ENCODE peak calls at places on chromosomes 3 and 15, in ten cellular contexts. L, W, D, I, J, X, Y, O, R and U are unnamed samples.

GRCh38 chr15:77904436-77904821 is 173.1 kb downstream of the TBC1D2B start:
- DNase-seq in L (no peak), W (no peak), D (no peak), I (no peak), J (no peak), X (no peak), Y (peak; percentile 52), O (no peak), R (no peak), U (peak; percentile 59)

GRCh38 chr15:36172970-36173369 is 406.5 kb upstream of the CDIN1 start:
- DNase-seq in L (no peak), W (no peak), D (no peak), I (no peak), J (no peak), X (peak; percentile 35), Y (no peak), O (no peak), R (no peak), U (no peak)

GRCh38 chr15:101003076-101003475 is 83.9 kb downstream of the LRRK1 start:
- DNase-seq in L (no peak), W (no peak), D (no peak), I (no peak), J (no peak), X (no peak), Y (no peak), O (no peak), R (no peak), U (no peak)

GRCh38 chr3:98073486-98073885 is 13.5 kb upstream of the OR5AC2 start:
- DNase-seq in L (no peak), W (no peak), D (no peak), I (no peak), J (no peak), X (no peak), Y (no peak), O (no peak), R (no peak), U (no peak)

GRCh38 chr15:60384052-60384451 is 13.7 kb downstream of the ANXA2 start:
- DNase-seq in L (no peak), W (no peak), D (no peak), I (no peak), J (no peak), X (peak; percentile 61), Y (no peak), O (no peak), R (peak; percentile 77), U (no peak)

GRCh38 chr3:115100172-115100571 is 46.9 kb downstream of the ZBTB20 start:
- DNase-seq in L (no peak), W (no peak), D (no peak), I (no peak), J (no peak), X (peak; percentile 77), Y (no peak), O (peak; percentile 1), R (peak; percentile 51), U (no peak)

GRCh38 chr3:169345662-169346331 is 317.7 kb downstream of the MECOM start:
- DNase-seq in L (no peak), W (no peak), D (no peak), I (no peak), J (no peak), X (peak; percentile 34), Y (no peak), O (no peak), R (no peak), U (no peak)

GRCh38 chr3:170692720-170693119 is 106.8 kb upstream of the SLC7A14 start:
- DNase-seq in L (no peak), W (no peak), D (no peak), I (peak; percentile 58), J (no peak), X (no peak), Y (no peak), O (no peak), R (peak; percentile 33), U (no peak)

GRCh38 chr3:196654006-196654405 is 14.5 kb downstream of the NRROS start:
- DNase-seq in L (no peak), W (no peak), D (no peak), I (no peak), J (no peak), X (no peak), Y (no peak), O (no peak), R (no peak), U (no peak)

GRCh38 chr3:196650740-196651311 is 11.3 kb downstream of the NRROS start:
- DNase-seq in L (no peak), W (no peak), D (no peak), I (peak; percentile 95), J (peak; percentile 30), X (peak; percentile 98), Y (peak; percentile 76), O (no peak), R (peak; percentile 99), U (peak; percentile 73)

GRCh38 chr3:196655496-196655895 is 16.0 kb downstream of the NRROS start:
- DNase-seq in L (no peak), W (no peak), D (no peak), I (no peak), J (no peak), X (no peak), Y (no peak), O (no peak), R (no peak), U (no peak)

GRCh38 chr3:196653127-196653795 is 13.8 kb downstream of the NRROS start:
- DNase-seq in L (no peak), W (no peak), D (no peak), I (no peak), J (no peak), X (no peak), Y (no peak), O (no peak), R (no peak), U (no peak)

GRCh38 chr3:196654691-196655090 is 15.2 kb downstream of the NRROS start:
- DNase-seq in L (no peak), W (no peak), D (peak; percentile 40), I (no peak), J (no peak), X (no peak), Y (no peak), O (no peak), R (no peak), U (peak; percentile 30)
- H3K27ac ChIP-seq in L (no peak overlapping the region), W (no peak overlapping the region), D (no peak overlapping the region), I (no peak overlapping the region), J (no peak overlapping the region), X (no peak overlapping the region), Y (no peak overlapping the region), O (no peak overlapping the region), R (no peak overlapping the region), U (no peak overlapping the region)

GRCh38 chr3:185789891-185790830 is 34.7 kb downstream of the IGF2BP2 start:
- DNase-seq in L (no peak), W (no peak), D (no peak), I (peak; percentile 76), J (no peak), X (no peak), Y (no peak), O (no peak), R (peak; percentile 23), U (no peak)
- H3K4me1 ChIP-seq in L (no peaks in the 10 kb centered on the region), W (no peaks in the 10 kb centered on the region), D (no peaks in the 10 kb centered on the region), I (peaks cover 69% of the 10 kb centered on the region), J (no peaks in the 10 kb centered on the region), X (peaks cover 20% of the 10 kb centered on the region), Y (no peaks in the 10 kb centered on the region), O (peaks cover 28% of the 10 kb centered on the region), R (peaks cover 13% of the 10 kb centered on the region), U (no peaks in the 10 kb centered on the region)

GRCh38 chr3:18233987-18234716 is 191.0 kb downstream of the SATB1 start:
- DNase-seq in L (no peak), W (peak; percentile 48), D (no peak), I (no peak), J (no peak), X (no peak), Y (no peak), O (peak; percentile 83), R (no peak), U (no peak)
- H3K4me3 ChIP-seq in L (no peak overlapping the region), W (no peak overlapping the region), D (no peak overlapping the region), I (no peak overlapping the region), J (peak overlapping the region; percentile 51), X (no peak overlapping the region), Y (no peak overlapping the region), O (no peak overlapping the region), R (no peak overlapping the region), U (no peak overlapping the region)

GRCh38 chr3:15318661-15319060 is 13.7 kb downstream of the SH3BP5 start:
- DNase-seq in L (no peak), W (no peak), D (no peak), I (no peak), J (no peak), X (no peak), Y (peak; percentile 48), O (no peak), R (no peak), U (no peak)

GRCh38 chr3:15319575-15319974 is 12.8 kb downstream of the SH3BP5 start:
- DNase-seq in L (peak; percentile 67), W (no peak), D (peak; percentile 93), I (no peak), J (peak; percentile 46), X (peak; percentile 61), Y (peak; percentile 88), O (no peak), R (peak; percentile 88), U (no peak)

GRCh38 chr3:15323063-15323462 is 9.3 kb downstream of the SH3BP5 start:
- DNase-seq in L (no peak), W (no peak), D (no peak), I (no peak), J (no peak), X (no peak), Y (peak; percentile 53), O (no peak), R (no peak), U (no peak)

GRCh38 chr3:15317164-15317477 is 15.3 kb downstream of the SH3BP5 start:
- DNase-seq in L (no peak), W (no peak), D (peak; percentile 82), I (no peak), J (no peak), X (peak; percentile 64), Y (peak; percentile 64), O (no peak), R (peak; percentile 75), U (no peak)

GRCh38 chr3:15319127-15319526 is 13.3 kb downstream of the SH3BP5 start:
- DNase-seq in L (no peak), W (no peak), D (no peak), I (no peak), J (no peak), X (no peak), Y (no peak), O (no peak), R (no peak), U (no peak)
- H3K27ac ChIP-seq in L (peak overlapping the region; percentile 71), W (no peak overlapping the region), D (peak overlapping the region; percentile 73), I (no peak overlapping the region), J (peak overlapping the region; percentile 74), X (no peak overlapping the region), Y (peak overlapping the region; percentile 63), O (no peak overlapping the region), R (peak overlapping the region; percentile 91), U (peak overlapping the region; percentile 53)